ENCODE peak calls at places on chromosomes 7 and 10, in seven cellular contexts. A is SK-N-DZ; R is activated T-helper 1 cell treated with anti-CD3 and anti-CD28 coated beads, Interleukin-12 subunit alpha, Interleukin-12 subunit beta, Interleukin-2, Interleukin-4 antibody, amounts not matched to agents 30 ng/mL and 10 ng/mL and 1 ng/mL, durations not matched to agents 14 hours and 24 hours and 36 hours; L is anterior cingulate cortex; F is T follicular helper cell; K is head of caudate nucleus; E is right lobe of liver. N is an unnamed sample.

GRCh38 chr10:3570855-3571266 is 214.1 kb downstream of the KLF6 start:
- DNase-seq in A (no peak), R (no peak), L (no peak), F (no peak), K (no peak), E (no peak), N (no peak)

GRCh38 chr7:25075459-25075858 is 49.6 kb downstream of the CYCS start:
- DNase-seq in A (no peak), R (no peak), L (no peak), F (no peak), K (no peak), E (no peak), N (no peak)

GRCh38 chr10:45602082-45602730 is 70.4 kb downstream of the ZFAND4 start:
- DNase-seq in A (no peak), R (no peak), L (no peak), F (no peak), K (no peak), E (no peak), N (no peak)

GRCh38 chr10:48205918-48206317 is 68.6 kb downstream of the FRMPD2 start:
- DNase-seq in A (no peak), R (no peak), L (no peak), F (no peak), K (no peak), E (no peak), N (no peak)

GRCh38 chr10:47332371-47332770 is 10.1 kb downstream of the GDF2 start:
- DNase-seq in A (no peak), R (no peak), L (no peak), F (no peak), K (no peak), E (no peak), N (no peak)

GRCh38 chr10:95260909-95261552 is 29.8 kb downstream of the PDLIM1 start:
- DNase-seq in A (no peak), R (no peak), L (no peak), F (no peak), K (no peak), E (no peak), N (no peak)

GRCh38 chr10:22620140-22620857 is 94.1 kb downstream of the PIP4K2A start:
- DNase-seq in A (no peak), R (no peak), L (peak), F (no peak), K (peak), E (no peak), N (no peak)

GRCh38 chr10:63605568-63605967 is 84.4 kb downstream of the REEP3 start:
- DNase-seq in A (no peak), R (no peak), L (peak), F (no peak), K (peak), E (no peak), N (peak)

GRCh38 chr10:59876695-59877094 is 29.7 kb downstream of the CCDC6 start:
- DNase-seq in A (no peak), R (no peak), L (no peak), F (no peak), K (no peak), E (no peak), N (no peak)

GRCh38 chr7:18361756-18362155 is 133.8 kb upstream of the HDAC9 start:
- DNase-seq in A (no peak), R (no peak), L (no peak), F (no peak), K (no peak), E (no peak), N (no peak)

GRCh38 chr7:46311951-46312350 is 390.9 kb upstream of the IGFBP3 start:
- DNase-seq in A (no peak), R (no peak), L (no peak), F (no peak), K (no peak), E (no peak), N (no peak)

GRCh38 chr7:70557281-70557680 is 574.7 kb upstream of the GALNT17 start:
- DNase-seq in A (no peak), R (no peak), L (no peak), F (no peak), K (no peak), E (no peak), N (no peak)

GRCh38 chr7:108324053-108325038 is 131.9 kb downstream of the NRCAM start:
- DNase-seq in A (no peak), R (no peak), L (no peak), F (no peak), K (no peak), E (no peak), N (no peak)

GRCh38 chr10:104037261-104037951 is 48.3 kb downstream of the COL17A1 start:
- DNase-seq in A (no peak), R (no peak), L (no peak), F (no peak), K (no peak), E (no peak), N (no peak)

GRCh38 chr7:357531-358209 is 67.7 kb downstream of the FOXL3 start:
- DNase-seq in A (no peak), R (no peak), L (no peak), F (no peak), K (no peak), E (no peak), N (no peak)

GRCh38 chr10:13056461-13057077 is 43.4 kb upstream of the OPTN start:
- DNase-seq in A (peak), R (no peak), L (no peak), F (no peak), K (no peak), E (no peak), N (peak)

GRCh38 chr7:56062382-56062781 is 1.7 kb upstream of the SUMF2 start:
- DNase-seq in A (no peak), R (no peak), L (no peak), F (no peak), K (no peak), E (no peak), N (no peak)

GRCh38 chr7:74544706-74545469 is 91.2 kb downstream of the GTF2IRD1 start:
- DNase-seq in A (peak), R (no peak), L (no peak), F (no peak), K (peak), E (peak), N (peak)

GRCh38 chr7:351256-351655 is 61.3 kb downstream of the FOXL3 start:
- DNase-seq in A (no peak), R (peak), L (no peak), F (peak), K (no peak), E (no peak), N (no peak)

GRCh38 chr10:11698691-11699545 is 43.3 kb upstream of the ECHDC3 start:
- DNase-seq in A (no peak), R (no peak), L (no peak), F (no peak), K (no peak), E (peak), N (no peak)

GRCh38 chr10:110336111-110336721 is 31.5 kb upstream of the SMNDC1 start:
- DNase-seq in A (no peak), R (no peak), L (no peak), F (no peak), K (no peak), E (no peak), N (no peak)

GRCh38 chr7:77455334-77455733 is 39.2 kb upstream of the GSAP start:
- DNase-seq in A (no peak), R (no peak), L (peak), F (no peak), K (peak), E (no peak), N (no peak)

GRCh38 chr7:158821173-158822021 is 7.9 kb downstream of the ESYT2 start:
- DNase-seq in A (no peak), R (no peak), L (no peak), F (no peak), K (no peak), E (no peak), N (no peak)

GRCh38 chr10:12214763-12215218 is 18.8 kb downstream of the CDC123 start:
- DNase-seq in A (peak), R (peak), L (no peak), F (peak), K (no peak), E (no peak), N (peak)

GRCh38 chr10:44949915-44950314 is 9.7 kb upstream of the RASSF4 start:
- DNase-seq in A (no peak), R (no peak), L (no peak), F (no peak), K (no peak), E (no peak), N (no peak)

GRCh38 chr7:16945372-16945771 is 63.6 kb upstream of the AGR3 start:
- DNase-seq in A (no peak), R (no peak), L (no peak), F (no peak), K (no peak), E (no peak), N (no peak)

GRCh38 chr7:134954197-134955082 is 31.9 kb upstream of the AGBL3 start:
- DNase-seq in A (peak), R (no peak), L (no peak), F (no peak), K (no peak), E (no peak), N (peak)

GRCh38 chr10:120987359-120987758 is 136.2 kb downstream of the WDR11 start:
- DNase-seq in A (no peak), R (no peak), L (no peak), F (no peak), K (no peak), E (no peak), N (no peak)

GRCh38 chr10:129390726-129391125 is 76.3 kb upstream of the MGMT start:
- DNase-seq in A (no peak), R (no peak), L (no peak), F (no peak), K (no peak), E (no peak), N (no peak)

GRCh38 chr10:16183989-16184643 is 252.7 kb upstream of the PTER start:
- DNase-seq in A (no peak), R (no peak), L (no peak), F (no peak), K (no peak), E (no peak), N (no peak)

GRCh38 chr10:104501449-104501848 is 139.6 kb upstream of the SORCS3 start:
- DNase-seq in A (no peak), R (no peak), L (no peak), F (no peak), K (no peak), E (no peak), N (no peak)

GRCh38 chr10:96380821-96381220 is 22.0 kb upstream of the OPALIN start:
- DNase-seq in A (no peak), R (no peak), L (no peak), F (no peak), K (no peak), E (no peak), N (no peak)

GRCh38 chr7:74307738-74308505 is 18.7 kb downstream of the CLIP2 start:
- DNase-seq in A (no peak), R (no peak), L (no peak), F (no peak), K (no peak), E (peak), N (no peak)

GRCh38 chr7:25282194-25282593 is 53.9 kb upstream of the NPVF start:
- DNase-seq in A (no peak), R (no peak), L (no peak), F (no peak), K (no peak), E (no peak), N (no peak)

GRCh38 chr10:44993922-44994751 is 6.6 kb upstream of the ZNF22 start:
- DNase-seq in A (no peak), R (no peak), L (no peak), F (no peak), K (no peak), E (no peak), N (no peak)

N was measured in NCI-H526 treated with DMSO at 0.1 percent for 48 hours.